ENCODE peak calls at places on chromosomes 1 and 21, in five cellular contexts. A, T, Z, X and H are unnamed samples.
A peak's percentile ranks its signal among the peaks of the same experiment; 100 is the strongest.

GRCh38 chr1:219088778-219089557 is 84.7 kb upstream of the LYPLAL1 start:
- DNase-seq in X (no peak), A (no peak), T (peak; percentile 19), Z (peak; percentile 30), H (no peak)

GRCh38 chr1:1433804-1434130 is 1.7 kb upstream of the VWA1 start:
- DNase-seq in Z (peak; percentile 60), X (no peak), T (no peak), A (peak; percentile 68), H (peak; percentile 58)

GRCh38 chr1:54546651-54547348 is 1.2 kb upstream of the ACOT11 start:
- DNase-seq in A (no peak), X (no peak), Z (no peak), T (no peak), H (no peak)

GRCh38 chr1:89698020-89698560 is 65.2 kb downstream of the LRRC8C start:
- DNase-seq in T (no peak), Z (no peak), X (no peak), A (no peak), H (no peak)

GRCh38 chr1:20255666-20256065 is 35.0 kb upstream of the VWA5B1 start:
- DNase-seq in A (no peak), T (no peak), X (no peak), Z (no peak), H (no peak)

GRCh38 chr1:234554478-234555311 is 55.3 kb downstream of the IRF2BP2 start:
- DNase-seq in A (peak; percentile 41), Z (no peak), T (no peak), X (no peak), H (peak; percentile 25)

GRCh38 chr21:20451051-20451450 is 547.2 kb upstream of the NCAM2 start:
- DNase-seq in A (no peak), X (no peak), T (no peak), Z (no peak), H (no peak)

GRCh38 chr1:86542626-86543025 is 4.3 kb upstream of the CLCA4 start:
- DNase-seq in X (no peak), Z (no peak), T (no peak), A (no peak), H (no peak)

GRCh38 chr1:53340660-53341520 is 13.0 kb upstream of the LRP8 start:
- DNase-seq in A (no peak), T (no peak), X (no peak), Z (no peak), H (peak; percentile 5)

GRCh38 chr21:35212393-35213127 is 163.5 kb upstream of the RUNX1 start:
- DNase-seq in A (no peak), X (no peak), T (no peak), Z (no peak), H (no peak)

GRCh38 chr1:64598100-64598571 is 128.2 kb downstream of the CACHD1 start:
- DNase-seq in A (no peak), T (no peak), Z (no peak), X (no peak), H (no peak)

GRCh38 chr1:19644422-19644760 is 280 bp downstream of the NBL1 start:
- DNase-seq in A (no peak), Z (no peak), T (no peak), X (no peak), H (no peak)

GRCh38 chr1:41874903-41875411 is 43.8 kb downstream of the HIVEP3 start:
- DNase-seq in A (peak; percentile 28), X (no peak), T (peak; percentile 41), Z (no peak), H (no peak)

GRCh38 chr1:46401514-46401913 is 7.4 kb downstream of the FAAH start:
- DNase-seq in X (no peak), A (no peak), T (no peak), Z (no peak), H (no peak)

GRCh38 chr21:44785620-44786344 is 15.8 kb downstream of the UBE2G2 start:
- DNase-seq in A (no peak), X (no peak), Z (no peak), T (no peak), H (no peak)

GRCh38 chr21:25640671-25641292 is 1.7 kb downstream of the JAM2 start:
- DNase-seq in Z (no peak), T (no peak), A (no peak), X (no peak), H (no peak)

GRCh38 chr1:180501865-180502360 is 464 bp downstream of the ACBD6 start:
- DNase-seq in X (no peak), Z (no peak), A (no peak), T (no peak), H (peak; percentile 35)

GRCh38 chr1:57550092-57550491 is 126.2 kb upstream of the DAB1 start:
- DNase-seq in A (no peak), T (no peak), X (no peak), Z (no peak), H (no peak)

GRCh38 chr21:39182484-39183271 is 573 bp downstream of the PSMG1 start:
- DNase-seq in A (no peak), X (peak; percentile 48), T (no peak), Z (peak; percentile 35), H (no peak)

GRCh38 chr1:101311146-101311892 is 74.5 kb downstream of the S1PR1 start:
- DNase-seq in T (no peak), Z (no peak), A (no peak), X (no peak), H (no peak)

GRCh38 chr1:61140778-61141177 is 58.4 kb downstream of the NFIA start:
- DNase-seq in A (no peak), X (no peak), Z (no peak), T (no peak), H (no peak)

GRCh38 chr1:57111210-57111609 is 145.4 kb upstream of the C8B start:
- DNase-seq in T (no peak), Z (no peak), X (no peak), A (no peak), H (no peak)

GRCh38 chr1:111449703-111450017 is 396 bp downstream of the ATP5PB start:
- DNase-seq in A (no peak), T (no peak), X (no peak), Z (no peak), H (no peak)

DNA sequence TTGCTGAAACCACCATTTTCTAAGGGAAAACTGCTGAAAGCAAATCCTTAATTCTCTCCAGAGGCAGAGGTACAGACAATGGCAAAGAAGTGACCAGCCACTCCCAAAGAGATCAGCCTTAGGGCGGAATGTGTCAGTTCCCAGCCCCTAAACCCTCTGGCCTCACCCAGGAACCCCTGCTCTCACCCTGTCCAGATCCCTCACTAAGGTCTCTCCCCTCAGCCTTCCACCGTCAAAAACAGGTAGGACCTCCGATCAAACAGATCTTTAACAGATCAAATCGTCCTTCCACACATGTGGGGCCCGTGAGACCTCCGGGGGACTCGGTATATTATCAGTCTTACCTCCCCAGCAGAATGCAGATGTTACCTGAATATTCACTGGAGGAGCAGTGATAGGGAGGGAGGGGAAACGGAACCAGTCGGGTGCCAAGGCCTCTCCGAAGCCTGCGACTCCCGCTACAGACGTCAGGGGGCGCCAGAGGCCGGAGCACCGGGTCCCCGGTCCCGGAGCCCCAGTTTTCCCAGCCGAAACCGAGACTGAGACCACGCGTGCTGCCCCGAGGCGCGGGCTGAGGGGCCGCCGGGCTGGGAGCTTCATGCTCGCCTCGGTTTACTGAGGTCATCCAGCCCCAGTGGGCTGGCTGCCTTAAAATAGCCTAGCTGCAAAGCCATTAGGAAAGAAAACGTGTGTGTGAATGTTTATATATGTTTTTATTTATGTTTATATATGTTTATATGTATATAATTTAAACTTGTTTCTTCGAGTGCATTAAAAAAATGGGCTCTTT is 23.6 kb downstream of the GPA33 start:
- DNase-seq in T (peak; percentile 72), Z (peak; percentile 48), A (peak; percentile 81), X (peak; percentile 81), H (peak; percentile 76)
- H3K4me1 ChIP-seq in T (peaks cover 4% of the 10 kb centered on the region), Z (peaks cover 3% of the 10 kb centered on the region), A (no peaks in the 10 kb centered on the region), X (no peaks in the 10 kb centered on the region), H (no peaks in the 10 kb centered on the region)

DNA sequence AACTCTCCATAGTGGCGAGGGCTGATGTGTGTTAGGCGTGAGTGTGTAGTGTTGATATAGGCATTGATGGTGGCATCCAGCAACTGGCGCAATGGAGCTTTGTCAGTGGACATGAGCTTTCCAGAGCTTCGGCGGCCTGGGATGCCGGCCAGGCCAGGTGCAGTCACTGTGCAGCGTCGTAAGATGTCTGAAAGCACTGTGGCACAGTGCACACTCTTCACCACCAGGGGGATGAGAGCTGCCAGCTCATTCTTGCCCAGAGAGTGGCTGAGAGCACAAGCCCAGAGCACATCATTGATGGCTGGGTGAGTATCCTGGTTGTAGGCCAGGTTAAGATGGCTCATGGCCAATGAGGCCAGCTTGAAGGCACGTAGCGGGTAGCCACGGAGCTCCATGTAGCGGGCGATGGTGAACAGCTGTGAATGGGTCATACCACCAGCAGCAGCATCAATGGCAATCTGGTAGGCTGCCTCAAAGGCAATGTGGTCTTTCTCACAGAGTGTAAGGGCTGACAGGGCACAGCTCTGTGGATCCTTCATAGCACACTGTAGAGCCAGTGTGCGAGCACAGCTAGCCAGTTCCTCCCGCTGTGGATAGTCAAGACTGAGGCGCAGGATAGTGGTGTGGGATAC is 6.7 kb downstream of the UROD start:
- DNase-seq in A (peak; percentile 44), X (peak; percentile 69), T (no peak), Z (peak; percentile 60), H (peak; percentile 50)
- H3K4me1 ChIP-seq in A (peaks cover 2% of the 10 kb centered on the region), X (no peaks in the 10 kb centered on the region), T (peaks cover 12% of the 10 kb centered on the region), Z (no peaks in the 10 kb centered on the region), H (no peaks in the 10 kb centered on the region)

DNA sequence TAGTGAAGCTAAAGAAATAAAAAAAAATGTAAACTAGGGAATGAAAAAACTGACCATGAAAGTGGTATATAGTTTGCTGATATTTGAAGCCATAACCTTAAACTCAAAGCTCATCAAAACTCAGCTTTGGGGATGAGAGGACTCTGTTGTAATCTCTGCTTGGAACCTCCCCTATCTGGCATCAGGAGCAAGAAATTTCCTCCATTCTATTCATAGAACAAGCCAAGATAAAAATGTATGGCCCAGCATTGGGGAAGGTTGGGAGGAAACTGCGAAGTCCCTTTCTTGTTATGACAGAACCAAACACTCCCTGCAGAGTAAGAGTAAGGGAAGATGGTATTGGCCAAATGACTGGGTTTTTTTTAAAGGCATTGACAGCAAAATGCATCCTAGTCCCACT is 35.6 kb downstream of the MCOLN2 start:
- DNase-seq in A (no peak), Z (no peak), T (no peak), X (no peak), H (no peak)
- H3K4me1 ChIP-seq in A (peaks cover 4% of the 10 kb centered on the region), Z (no peaks in the 10 kb centered on the region), T (peaks cover 14% of the 10 kb centered on the region), X (no peaks in the 10 kb centered on the region), H (no peaks in the 10 kb centered on the region)

DNA sequence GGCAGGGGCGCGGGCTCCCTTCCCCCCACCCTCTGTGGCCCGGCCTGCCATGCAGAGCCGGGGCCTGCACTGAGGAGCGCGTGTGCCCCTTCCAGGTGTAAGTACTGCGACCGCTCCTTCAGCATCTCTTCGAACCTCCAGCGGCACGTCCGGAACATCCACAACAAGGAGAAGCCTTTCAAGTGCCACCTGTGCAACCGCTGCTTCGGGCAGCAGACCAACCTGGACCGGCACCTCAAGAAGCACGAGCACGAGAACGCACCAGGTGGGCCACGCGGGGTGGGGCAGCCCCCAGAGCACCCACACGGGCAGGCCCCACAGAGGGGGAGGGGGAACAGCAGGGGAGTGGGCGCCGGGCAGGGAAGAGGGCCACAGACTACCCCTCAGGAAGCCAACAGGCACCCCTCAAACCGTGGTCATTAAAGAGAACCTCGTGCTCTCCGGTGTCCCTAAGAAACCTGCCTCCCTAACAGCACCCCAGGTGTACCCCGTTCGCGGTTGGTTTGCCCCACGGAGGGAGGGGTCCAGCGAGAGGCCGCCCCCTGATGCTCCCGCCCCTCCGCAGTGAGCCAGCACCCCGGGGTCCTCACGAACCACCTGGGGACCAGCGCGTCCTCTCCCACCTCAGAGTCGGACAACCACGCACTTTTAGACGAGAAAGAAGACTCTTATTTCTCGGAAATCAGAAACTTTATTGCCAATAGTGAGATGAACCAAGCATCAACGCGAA is 28.8 kb upstream of the ARHGEF16 start:
- DNase-seq in T (no peak), A (no peak), X (no peak), Z (no peak), H (no peak)
- H3K4me1 ChIP-seq in T (peaks cover 40% of the 10 kb centered on the region), A (no peaks in the 10 kb centered on the region), X (no peaks in the 10 kb centered on the region), Z (no peaks in the 10 kb centered on the region), H (no peaks in the 10 kb centered on the region)